ENCODE peak calls at places on chromosomes 6 and 20, in seven cellular contexts. One of them, this sample, is unnamed.

GRCh38 chr6:10315034-10315433 is 99.8 kb downstream of the TFAP2A start:
- DNase-seq in fibroblast of mammary gland: no peak
- DNase-seq in GM23248: no peak
- DNase-seq in fibroblast of pulmonary artery: no peak
- DNase-seq in mucosa of descending colon: no peak
- DNase-seq in HCT116: no peak
- DNase-seq in DND-41: no peak
- DNase-seq in this sample: no peak

GRCh38 chr6:96391776-96392175 is 129.8 kb upstream of the UFL1 start:
- DNase-seq in fibroblast of mammary gland: no peak
- DNase-seq in GM23248: peak; percentile 1
- DNase-seq in fibroblast of pulmonary artery: no peak
- DNase-seq in mucosa of descending colon: peak; percentile 34
- DNase-seq in HCT116: no peak
- DNase-seq in DND-41: peak; percentile 7
- DNase-seq in this sample: peak; percentile 51

GRCh38 chr6:136158398-136158797 is 91.7 kb downstream of the MTFR2 start:
- DNase-seq in fibroblast of mammary gland: no peak
- DNase-seq in GM23248: no peak
- DNase-seq in fibroblast of pulmonary artery: peak; percentile 74
- DNase-seq in mucosa of descending colon: no peak
- DNase-seq in HCT116: no peak
- DNase-seq in DND-41: no peak
- DNase-seq in this sample: no peak

GRCh38 chr20:40992349-40993113 is 36.1 kb upstream of the TOP1 start:
- DNase-seq in fibroblast of mammary gland: no peak
- DNase-seq in GM23248: no peak
- DNase-seq in fibroblast of pulmonary artery: no peak
- DNase-seq in mucosa of descending colon: no peak
- DNase-seq in HCT116: no peak
- DNase-seq in DND-41: no peak
- DNase-seq in this sample: no peak

GRCh38 chr20:19706463-19706862 is 51.6 kb upstream of the RIN2 start:
- DNase-seq in fibroblast of mammary gland: no peak
- DNase-seq in GM23248: no peak
- DNase-seq in fibroblast of pulmonary artery: no peak
- DNase-seq in mucosa of descending colon: no peak
- DNase-seq in HCT116: no peak
- DNase-seq in DND-41: no peak
- DNase-seq in this sample: no peak

GRCh38 chr20:1632228-1632577 is 12.4 kb upstream of the SIRPB1 start:
- DNase-seq in fibroblast of mammary gland: no peak
- DNase-seq in GM23248: peak; percentile 34
- DNase-seq in fibroblast of pulmonary artery: no peak
- DNase-seq in mucosa of descending colon: no peak
- DNase-seq in HCT116: no peak
- DNase-seq in DND-41: no peak
- DNase-seq in this sample: no peak

GRCh38 chr6:41779793-41780622 is at the start of gene FRS3:
- DNase-seq in fibroblast of mammary gland: peak; percentile 93
- DNase-seq in GM23248: peak; percentile 91
- DNase-seq in fibroblast of pulmonary artery: peak; percentile 97
- DNase-seq in mucosa of descending colon: peak; percentile 100
- DNase-seq in HCT116: peak; percentile 90
- DNase-seq in DND-41: peak; percentile 98
- DNase-seq in this sample: peak; percentile 94

GRCh38 chr6:127937102-127937501 is 36.2 kb upstream of the THEMIS start:
- DNase-seq in fibroblast of mammary gland: peak; percentile 42
- DNase-seq in GM23248: no peak
- DNase-seq in fibroblast of pulmonary artery: no peak
- DNase-seq in mucosa of descending colon: no peak
- DNase-seq in HCT116: no peak
- DNase-seq in DND-41: no peak
- DNase-seq in this sample: no peak

GRCh38 chr20:57224641-57225138 is 41.8 kb downstream of the BMP7 start:
- DNase-seq in fibroblast of mammary gland: no peak
- DNase-seq in GM23248: peak; percentile 62
- DNase-seq in fibroblast of pulmonary artery: no peak
- DNase-seq in mucosa of descending colon: peak; percentile 34
- DNase-seq in HCT116: no peak
- DNase-seq in DND-41: no peak
- DNase-seq in this sample: no peak

GRCh38 chr20:25059487-25059820 is 1.5 kb upstream of the ACSS1 start:
- DNase-seq in fibroblast of mammary gland: no peak
- DNase-seq in GM23248: no peak
- DNase-seq in fibroblast of pulmonary artery: no peak
- DNase-seq in mucosa of descending colon: no peak
- DNase-seq in HCT116: no peak
- DNase-seq in DND-41: no peak
- DNase-seq in this sample: no peak

GRCh38 chr6:169997187-169997929 is 245.9 kb downstream of the ERMARD start:
- DNase-seq in fibroblast of mammary gland: no peak
- DNase-seq in GM23248: no peak
- DNase-seq in fibroblast of pulmonary artery: no peak
- DNase-seq in mucosa of descending colon: peak; percentile 14
- DNase-seq in HCT116: no peak
- DNase-seq in DND-41: no peak
- DNase-seq in this sample: no peak

GRCh38 chr6:34583461-34583860 is 27.3 kb upstream of the SPDEF start:
- DNase-seq in fibroblast of mammary gland: no peak
- DNase-seq in GM23248: peak; percentile 35
- DNase-seq in fibroblast of pulmonary artery: no peak
- DNase-seq in mucosa of descending colon: no peak
- DNase-seq in HCT116: no peak
- DNase-seq in DND-41: no peak
- DNase-seq in this sample: no peak

GRCh38 chr6:82836022-82836575 is 229.5 kb downstream of the UBE3D start:
- DNase-seq in fibroblast of mammary gland: no peak
- DNase-seq in GM23248: no peak
- DNase-seq in fibroblast of pulmonary artery: no peak
- DNase-seq in mucosa of descending colon: no peak
- DNase-seq in HCT116: no peak
- DNase-seq in DND-41: no peak
- DNase-seq in this sample: no peak

GRCh38 chr6:35377002-35377401 is 34.6 kb downstream of the PPARD start:
- DNase-seq in fibroblast of mammary gland: no peak
- DNase-seq in GM23248: no peak
- DNase-seq in fibroblast of pulmonary artery: peak; percentile 50
- DNase-seq in mucosa of descending colon: no peak
- DNase-seq in HCT116: no peak
- DNase-seq in DND-41: no peak
- DNase-seq in this sample: no peak

GRCh38 chr6:13767121-13767794 is 47.1 kb downstream of the MCUR1 start:
- DNase-seq in fibroblast of mammary gland: peak; percentile 60
- DNase-seq in GM23248: peak; percentile 72
- DNase-seq in fibroblast of pulmonary artery: peak; percentile 31
- DNase-seq in mucosa of descending colon: no peak
- DNase-seq in HCT116: no peak
- DNase-seq in DND-41: peak; percentile 52
- DNase-seq in this sample: no peak

GRCh38 chr20:14341782-14342181 is 4.4 kb upstream of the FLRT3 start:
- DNase-seq in fibroblast of mammary gland: peak; percentile 10
- DNase-seq in GM23248: no peak
- DNase-seq in fibroblast of pulmonary artery: peak; percentile 75
- DNase-seq in mucosa of descending colon: no peak
- DNase-seq in HCT116: no peak
- DNase-seq in DND-41: no peak
- DNase-seq in this sample: no peak

GRCh38 chr6:44093750-44094402 is 33.4 kb downstream of the MRPL14 start:
- DNase-seq in fibroblast of mammary gland: no peak
- DNase-seq in GM23248: no peak
- DNase-seq in fibroblast of pulmonary artery: no peak
- DNase-seq in mucosa of descending colon: no peak
- DNase-seq in HCT116: no peak
- DNase-seq in DND-41: no peak
- DNase-seq in this sample: no peak

GRCh38 chr6:27795697-27796494 is 116.3 kb downstream of the OR2B2 start:
- DNase-seq in fibroblast of mammary gland: peak; percentile 93
- DNase-seq in GM23248: peak; percentile 84
- DNase-seq in fibroblast of pulmonary artery: peak; percentile 95
- DNase-seq in mucosa of descending colon: no peak
- DNase-seq in HCT116: peak; percentile 90
- DNase-seq in DND-41: peak; percentile 69
- DNase-seq in this sample: peak; percentile 88

GRCh38 chr6:21604081-21604480 is 10.5 kb downstream of the SOX4 start:
- DNase-seq in fibroblast of mammary gland: no peak
- DNase-seq in GM23248: no peak
- DNase-seq in fibroblast of pulmonary artery: no peak
- DNase-seq in mucosa of descending colon: no peak
- DNase-seq in HCT116: no peak
- DNase-seq in DND-41: peak; percentile 56
- DNase-seq in this sample: no peak
- H3K4me3 ChIP-seq in fibroblast of mammary gland: no peak overlapping the region
- H3K4me3 ChIP-seq in GM23248: no peak overlapping the region
- H3K4me3 ChIP-seq in fibroblast of pulmonary artery: no peak overlapping the region
- H3K4me3 ChIP-seq in mucosa of descending colon: no peak overlapping the region
- H3K4me3 ChIP-seq in HCT116: no peak overlapping the region
- H3K4me3 ChIP-seq in DND-41: no peak overlapping the region
- H3K4me3 ChIP-seq in this sample: no peak overlapping the region

GRCh38 chr6:37653933-37654565 is 43.6 kb downstream of the MDGA1 start:
- DNase-seq in fibroblast of mammary gland: peak; percentile 65
- DNase-seq in GM23248: peak; percentile 33
- DNase-seq in fibroblast of pulmonary artery: peak; percentile 47
- DNase-seq in mucosa of descending colon: peak; percentile 39
- DNase-seq in HCT116: peak; percentile 47
- DNase-seq in DND-41: peak; percentile 70
- DNase-seq in this sample: peak; percentile 23
- H3K4me3 ChIP-seq in fibroblast of mammary gland: no peak overlapping the region
- H3K4me3 ChIP-seq in GM23248: no peak overlapping the region
- H3K4me3 ChIP-seq in fibroblast of pulmonary artery: no peak overlapping the region
- H3K4me3 ChIP-seq in mucosa of descending colon: no peak overlapping the region
- H3K4me3 ChIP-seq in HCT116: no peak overlapping the region
- H3K4me3 ChIP-seq in DND-41: no peak overlapping the region
- H3K4me3 ChIP-seq in this sample: no peak overlapping the region

GRCh38 chr6:6884193-6884627 is 223.6 kb upstream of the RREB1 start:
- DNase-seq in fibroblast of mammary gland: peak; percentile 57
- DNase-seq in GM23248: peak; percentile 53
- DNase-seq in fibroblast of pulmonary artery: peak; percentile 61
- DNase-seq in mucosa of descending colon: no peak
- DNase-seq in HCT116: no peak
- DNase-seq in DND-41: no peak
- DNase-seq in this sample: no peak

GRCh38 chr6:6880745-6881437 is 226.9 kb upstream of the RREB1 start:
- DNase-seq in fibroblast of mammary gland: no peak
- DNase-seq in GM23248: no peak
- DNase-seq in fibroblast of pulmonary artery: no peak
- DNase-seq in mucosa of descending colon: no peak
- DNase-seq in HCT116: no peak
- DNase-seq in DND-41: no peak
- DNase-seq in this sample: no peak

GRCh38 chr6:6881438-6882267 is 226.1 kb upstream of the RREB1 start:
- DNase-seq in fibroblast of mammary gland: peak; percentile 16
- DNase-seq in GM23248: no peak
- DNase-seq in fibroblast of pulmonary artery: no peak
- DNase-seq in mucosa of descending colon: no peak
- DNase-seq in HCT116: no peak
- DNase-seq in DND-41: no peak
- DNase-seq in this sample: no peak

GRCh38 chr6:6882593-6882992 is 225.2 kb upstream of the RREB1 start:
- DNase-seq in fibroblast of mammary gland: no peak
- DNase-seq in GM23248: no peak
- DNase-seq in fibroblast of pulmonary artery: no peak
- DNase-seq in mucosa of descending colon: no peak
- DNase-seq in HCT116: no peak
- DNase-seq in DND-41: no peak
- DNase-seq in this sample: no peak

DNA sequence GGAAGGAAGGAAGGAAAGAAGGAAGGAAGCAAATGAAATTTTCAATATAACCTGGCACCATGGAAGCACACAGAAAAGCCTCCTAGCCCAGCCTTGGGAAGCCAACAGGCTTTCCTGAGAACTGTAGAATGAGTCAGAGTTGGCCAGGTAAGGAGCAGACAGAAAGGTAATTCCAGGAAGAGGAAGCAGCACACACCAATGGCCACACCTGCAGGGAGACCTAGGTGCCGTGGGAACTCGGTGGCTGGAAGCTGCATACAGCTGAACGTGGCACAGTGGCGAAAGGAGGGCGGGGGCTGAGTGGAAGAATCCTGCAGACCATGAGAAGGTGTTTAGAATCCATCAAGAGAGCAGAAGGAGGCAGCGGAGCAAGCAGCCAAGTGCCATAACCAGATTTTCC is 224.8 kb upstream of the RREB1 start:
- DNase-seq in fibroblast of mammary gland: no peak
- DNase-seq in GM23248: no peak
- DNase-seq in fibroblast of pulmonary artery: no peak
- DNase-seq in mucosa of descending colon: peak; percentile 57
- DNase-seq in HCT116: no peak
- DNase-seq in DND-41: no peak
- DNase-seq in this sample: no peak
- H3K4me3 ChIP-seq in fibroblast of mammary gland: no peak overlapping the region
- H3K4me3 ChIP-seq in GM23248: no peak overlapping the region
- H3K4me3 ChIP-seq in fibroblast of pulmonary artery: no peak overlapping the region
- H3K4me3 ChIP-seq in mucosa of descending colon: no peak overlapping the region
- H3K4me3 ChIP-seq in HCT116: no peak overlapping the region
- H3K4me3 ChIP-seq in DND-41: no peak overlapping the region
- H3K4me3 ChIP-seq in this sample: no peak overlapping the region

GRCh38 chr6:111662794-111663231 is 57.1 kb upstream of the TRAF3IP2 start:
- DNase-seq in fibroblast of mammary gland: peak; percentile 38
- DNase-seq in GM23248: peak; percentile 44
- DNase-seq in fibroblast of pulmonary artery: no peak
- DNase-seq in mucosa of descending colon: no peak
- DNase-seq in HCT116: no peak
- DNase-seq in DND-41: no peak
- DNase-seq in this sample: no peak

GRCh38 chr6:111662192-111662793 is 56.6 kb upstream of the TRAF3IP2 start:
- DNase-seq in fibroblast of mammary gland: no peak
- DNase-seq in GM23248: no peak
- DNase-seq in fibroblast of pulmonary artery: peak; percentile 21
- DNase-seq in mucosa of descending colon: no peak
- DNase-seq in HCT116: no peak
- DNase-seq in DND-41: no peak
- DNase-seq in this sample: no peak

GRCh38 chr6:111664565-111665039 is 58.9 kb upstream of the TRAF3IP2 start:
- DNase-seq in fibroblast of mammary gland: no peak
- DNase-seq in GM23248: peak; percentile 14
- DNase-seq in fibroblast of pulmonary artery: no peak
- DNase-seq in mucosa of descending colon: no peak
- DNase-seq in HCT116: no peak
- DNase-seq in DND-41: no peak
- DNase-seq in this sample: no peak

GRCh38 chr6:111663692-111664564 is 58.2 kb upstream of the TRAF3IP2 start:
- DNase-seq in fibroblast of mammary gland: peak; percentile 64
- DNase-seq in GM23248: peak; percentile 81
- DNase-seq in fibroblast of pulmonary artery: peak; percentile 75
- DNase-seq in mucosa of descending colon: no peak
- DNase-seq in HCT116: no peak
- DNase-seq in DND-41: no peak
- DNase-seq in this sample: no peak

GRCh38 chr6:111663232-111663631 is 57.6 kb upstream of the TRAF3IP2 start:
- DNase-seq in fibroblast of mammary gland: peak; percentile 18
- DNase-seq in GM23248: peak; percentile 16
- DNase-seq in fibroblast of pulmonary artery: no peak
- DNase-seq in mucosa of descending colon: no peak
- DNase-seq in HCT116: no peak
- DNase-seq in DND-41: no peak
- DNase-seq in this sample: no peak
- H3K4me3 ChIP-seq in fibroblast of mammary gland: no peak overlapping the region
- H3K4me3 ChIP-seq in GM23248: peak overlapping the region; percentile 44
- H3K4me3 ChIP-seq in fibroblast of pulmonary artery: no peak overlapping the region
- H3K4me3 ChIP-seq in mucosa of descending colon: no peak overlapping the region
- H3K4me3 ChIP-seq in HCT116: no peak overlapping the region
- H3K4me3 ChIP-seq in DND-41: no peak overlapping the region
- H3K4me3 ChIP-seq in this sample: no peak overlapping the region